ENCODE peak calls at places on chromosome 5, in six cellular contexts. W, A, O, S, K and H are unnamed samples.

GRCh38 chr5:54515634-54516033 is 1.9 kb upstream of the SNX18 start:
- ATAC-seq in W (no peak), A (no peak), O (no peak), S (no peak), K (no peak), H (no peak)

GRCh38 chr5:757931-758697 is 26.4 kb downstream of the ZDHHC11B start:
- ATAC-seq in W (no peak), A (no peak), O (no peak), S (peak), K (peak), H (no peak)

GRCh38 chr5:125874717-125875116 is 548.5 kb upstream of the GRAMD2B start:
- ATAC-seq in W (no peak), A (no peak), O (no peak), S (no peak), K (no peak), H (no peak)

GRCh38 chr5:180611140-180611850 is 20.0 kb upstream of the SCGB3A1 start:
- ATAC-seq in W (no peak), A (peak), O (no peak), S (no peak), K (no peak), H (no peak)

GRCh38 chr5:150649108-150649827 is 8.8 kb downstream of the SYNPO start:
- ATAC-seq in W (no peak), A (no peak), O (no peak), S (peak), K (no peak), H (no peak)

GRCh38 chr5:135230326-135230925 is 168.6 kb downstream of the MACROH2A1 start:
- ATAC-seq in W (peak), A (peak), O (no peak), S (peak), K (no peak), H (peak)

GRCh38 chr5:87127426-87127825 is 140.3 kb upstream of the RASA1 start:
- ATAC-seq in W (no peak), A (peak), O (no peak), S (no peak), K (peak), H (no peak)

GRCh38 chr5:72231989-72232703 is 87.9 kb downstream of the MRPS27 start:
- ATAC-seq in W (no peak), A (no peak), O (no peak), S (no peak), K (peak), H (peak)

GRCh38 chr5:132083065-132083678 is 9.6 kb downstream of the CSF2 start:
- ATAC-seq in W (no peak), A (no peak), O (no peak), S (no peak), K (peak), H (no peak)

GRCh38 chr5:66821626-66822429 is 225.6 kb downstream of the MAST4 start:
- ATAC-seq in W (peak), A (no peak), O (no peak), S (no peak), K (peak), H (peak)